ENCODE peak calls at places on chromosomes 6 and 20, in six cellular contexts. K is A172; I is activated CD4-positive, alpha-beta T cell treated with anti-CD3 and anti-CD28 coated beads for 1 hour; J is activated T-cell treated with anti-CD3 and anti-CD28 coated beads for 1 hour; G is AG09309; O is stomach. A is an unnamed sample.

GRCh38 chr6:31111712-31112111 is 663 bp downstream of the C6orf15 start:
- DNase-seq in J (no peak), G (no peak), I (no peak), O (no peak), K (no peak), A (no peak)

GRCh38 chr6:25173951-25174474 is 105.2 kb upstream of the CARMIL1 start:
- DNase-seq in I (no peak), J (no peak), O (no peak), G (peak), K (peak), A (peak)

GRCh38 chr6:36917541-36918193 is 31.9 kb downstream of the C6orf89 start:
- DNase-seq in K (no peak), G (peak), I (no peak), J (no peak), O (no peak), A (no peak)

GRCh38 chr20:36654506-36654905 is 8.5 kb upstream of the SLA2 start:
- DNase-seq in J (no peak), O (no peak), G (no peak), K (no peak), I (no peak), A (no peak)

GRCh38 chr6:149563203-149563927 is 2.8 kb upstream of the GINM1 start:
- DNase-seq in J (no peak), K (peak), O (no peak), G (peak), I (no peak), A (no peak)

GRCh38 chr20:35443003-35443402 is 5.0 kb upstream of the GDF5 start:
- DNase-seq in J (no peak), G (peak), K (peak), O (no peak), I (no peak), A (no peak)

GRCh38 chr20:34834459-34834893 is 9.0 kb upstream of the NCOA6 start:
- DNase-seq in I (no peak), J (no peak), O (no peak), G (no peak), K (peak), A (peak)

GRCh38 chr6:4910060-4910746 is 93.6 kb downstream of the RPP40 start:
- DNase-seq in I (no peak), J (no peak), K (no peak), O (peak), G (no peak), A (no peak)

GRCh38 chr6:28673800-28674671 is 148.4 kb downstream of the GPX5 start:
- DNase-seq in O (no peak), K (peak), I (no peak), J (no peak), G (peak), A (peak)

GRCh38 chr6:11067348-11067747 is 23.2 kb upstream of the ELOVL2 start:
- DNase-seq in J (no peak), I (no peak), K (no peak), O (peak), G (no peak), A (no peak)

GRCh38 chr6:65289491-65289890 is 417.5 kb downstream of the EYS start:
- DNase-seq in O (no peak), K (peak), J (no peak), I (no peak), G (no peak), A (no peak)

GRCh38 chr6:116205318-116205717 is 48.6 kb downstream of the TSPYL4 start:
- DNase-seq in O (no peak), K (no peak), I (no peak), J (no peak), G (no peak), A (no peak)

GRCh38 chr6:132623446-132623845 is 629 bp downstream of the TAAR2 start:
- DNase-seq in G (no peak), J (no peak), I (no peak), K (no peak), O (no peak), A (no peak)

GRCh38 chr6:147675281-147675680 is 166.8 kb downstream of the SAMD5 start:
- DNase-seq in J (no peak), G (no peak), K (peak), O (no peak), I (no peak), A (peak)

GRCh38 chr20:13910492-13910891 is 79.9 kb downstream of the SEL1L2 start:
- DNase-seq in G (no peak), J (no peak), O (no peak), K (no peak), I (no peak), A (peak)

GRCh38 chr6:44681782-44682181 is 294.3 kb downstream of the CDC5L start:
- DNase-seq in O (no peak), G (no peak), J (no peak), I (no peak), K (peak), A (no peak)

GRCh38 chr6:82953871-82954270 is 111.8 kb downstream of the UBE3D start:
- DNase-seq in O (no peak), I (no peak), J (no peak), K (no peak), G (no peak), A (no peak)

GRCh38 chr6:32177182-32177787 is 920 bp upstream of the RNF5 start:
- DNase-seq in K (no peak), G (no peak), I (no peak), J (no peak), O (no peak), A (peak)

GRCh38 chr6:169619650-169620049 is 82.2 kb downstream of the WDR27 start:
- DNase-seq in I (no peak), G (no peak), O (no peak), J (no peak), K (peak), A (no peak)

GRCh38 chr6:72948153-72948552 is 277.1 kb downstream of the KHDC1L start:
- DNase-seq in G (no peak), I (no peak), K (no peak), J (no peak), O (no peak), A (no peak)